ENCODE peak calls at places on chromosomes 7 and 10, in four cellular contexts. U is K562, R is HepG2, X is Panc1. F is an unnamed sample.

GRCh38 chr7:30093351-30094019 is 41.3 kb upstream of the MTURN start:
- DNase-seq in R (no peak), U (no peak), X (no peak), F (no peak)

GRCh38 chr10:97574374-97575100 is 2.0 kb downstream of the ANKRD2 start:
- DNase-seq in U (no peak), R (peak; percentile 74), X (peak; percentile 94), F (peak; percentile 85)

GRCh38 chr10:87636313-87636915 is 23.3 kb upstream of the PAPSS2 start:
- DNase-seq in X (no peak), R (no peak), U (no peak), F (no peak)

GRCh38 chr10:1162481-1163203 is 106.5 kb downstream of the WDR37 start:
- DNase-seq in R (no peak), U (no peak), X (no peak), F (no peak)

GRCh38 chr7:36349626-36350025 is 40.0 kb upstream of the ANLN start:
- DNase-seq in X (no peak), U (no peak), R (no peak), F (no peak)

GRCh38 chr7:63899691-63900393 is 98.8 kb upstream of the ZNF722 start:
- DNase-seq in U (peak; percentile 45), R (no peak), X (no peak), F (no peak)

GRCh38 chr7:333399-333776 is 43.4 kb downstream of the FOXL3 start:
- DNase-seq in U (no peak), R (peak; percentile 63), X (no peak), F (no peak)

GRCh38 chr10:91340613-91341362 is 69.4 kb upstream of the HECTD2 start:
- DNase-seq in X (peak; percentile 28), U (no peak), R (no peak), F (no peak)

GRCh38 chr7:17501461-17502208 is 203.2 kb downstream of the AHR start:
- DNase-seq in R (no peak), U (no peak), X (no peak), F (no peak)

GRCh38 chr10:22693371-22693784 is 21.0 kb downstream of the PIP4K2A start:
- DNase-seq in R (no peak), X (no peak), U (peak; percentile 82), F (no peak)

GRCh38 chr10:121788115-121788514 is 139.7 kb downstream of the ATE1 start:
- DNase-seq in R (no peak), X (no peak), U (no peak), F (no peak)

GRCh38 chr10:50951451-50951850 is 66.0 kb upstream of the A1CF start:
- DNase-seq in R (no peak), U (no peak), X (no peak), F (no peak)

GRCh38 chr7:66344166-66344565 is 139.0 kb downstream of the TPST1 start:
- DNase-seq in X (no peak), U (no peak), R (peak; percentile 21), F (no peak)

GRCh38 chr7:130896051-130896881 is 162.3 kb upstream of the KLF14 start:
- DNase-seq in R (no peak), X (peak; percentile 72), U (peak; percentile 61), F (no peak)

GRCh38 chr7:42222119-42222518 is 14.9 kb downstream of the GLI3 start:
- DNase-seq in U (no peak), X (no peak), R (no peak), F (no peak)

GRCh38 chr10:5564537-5565204 is 39.9 kb downstream of the CALML3 start:
- DNase-seq in U (no peak), X (no peak), R (no peak), F (no peak)

GRCh38 chr7:100486111-100486636 is 2.4 kb downstream of the NYAP1 start:
- DNase-seq in R (no peak), X (no peak), U (no peak), F (no peak)

GRCh38 chr10:19412531-19412930 is 363.9 kb downstream of the MALRD1 start:
- DNase-seq in U (no peak), X (no peak), R (peak; percentile 16), F (no peak)

GRCh38 chr7:129831424-129832058 is 121.2 kb downstream of the UBE2H start:
- DNase-seq in U (peak; percentile 37), X (peak; percentile 81), R (peak; percentile 18), F (peak; percentile 89)

GRCh38 chr7:1531263-1531978 is 919 bp downstream of the MAFK start:
- DNase-seq in R (no peak), X (no peak), U (no peak), F (no peak)

GRCh38 chr7:44922351-44922694 is 37.0 kb upstream of the PURB start:
- DNase-seq in X (no peak), R (no peak), U (no peak), F (no peak)

GRCh38 chr10:75062191-75062849 is 49.1 kb upstream of the SAMD8 start:
- DNase-seq in X (no peak), R (no peak), U (no peak), F (no peak)

GRCh38 chr7:756231-756927 is 29.3 kb upstream of the PRKAR1B start:
- DNase-seq in R (no peak), X (no peak), U (no peak), F (no peak)

GRCh38 chr7:106793015-106793651 is 71.9 kb upstream of the PIK3CG start:
- DNase-seq in U (peak; percentile 78), X (no peak), R (peak; percentile 7), F (peak; percentile 38)

GRCh38 chr7:139078399-139078798 is 31.1 kb downstream of the ZC3HAV1 start:
- DNase-seq in X (no peak), U (no peak), R (no peak), F (no peak)

GRCh38 chr7:50657341-50657873 is 92.2 kb upstream of the DDC start:
- DNase-seq in U (no peak), R (no peak), X (no peak), F (no peak)

GRCh38 chr7:23062452-23062851 is 43.1 kb upstream of the KLHL7 start:
- DNase-seq in U (peak; percentile 82), R (no peak), X (no peak), F (no peak)

GRCh38 chr10:84310470-84310869 is 17.9 kb upstream of the CCSER2 start:
- DNase-seq in U (peak; percentile 53), R (no peak), X (no peak), F (no peak)

DNA sequence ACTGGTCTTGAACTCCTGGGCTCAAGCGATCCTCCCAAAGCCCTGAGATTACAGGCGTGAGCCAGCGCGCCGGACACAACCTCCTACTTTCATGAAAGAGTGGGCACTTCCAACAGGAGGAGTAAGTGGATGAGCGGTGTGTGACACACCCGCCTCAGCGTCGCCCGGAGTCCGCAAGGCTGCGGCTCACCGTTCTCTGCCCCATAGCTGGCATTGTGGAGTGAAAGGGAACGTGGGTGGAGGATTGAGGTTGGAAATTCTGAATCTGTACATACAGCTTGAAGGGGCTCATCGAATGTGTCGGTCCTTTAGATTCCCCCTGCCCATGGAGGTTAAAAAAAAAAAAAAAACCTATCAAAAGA is 534 bp upstream of the PRXL2A start:
- DNase-seq in X (peak; percentile 17), R (peak; percentile 63), U (no peak), F (peak; percentile 37)
- TF ChIP-seq TCF7L2 in X (no peak), R (no peak), U (no peak), F (no peak)

DNA sequence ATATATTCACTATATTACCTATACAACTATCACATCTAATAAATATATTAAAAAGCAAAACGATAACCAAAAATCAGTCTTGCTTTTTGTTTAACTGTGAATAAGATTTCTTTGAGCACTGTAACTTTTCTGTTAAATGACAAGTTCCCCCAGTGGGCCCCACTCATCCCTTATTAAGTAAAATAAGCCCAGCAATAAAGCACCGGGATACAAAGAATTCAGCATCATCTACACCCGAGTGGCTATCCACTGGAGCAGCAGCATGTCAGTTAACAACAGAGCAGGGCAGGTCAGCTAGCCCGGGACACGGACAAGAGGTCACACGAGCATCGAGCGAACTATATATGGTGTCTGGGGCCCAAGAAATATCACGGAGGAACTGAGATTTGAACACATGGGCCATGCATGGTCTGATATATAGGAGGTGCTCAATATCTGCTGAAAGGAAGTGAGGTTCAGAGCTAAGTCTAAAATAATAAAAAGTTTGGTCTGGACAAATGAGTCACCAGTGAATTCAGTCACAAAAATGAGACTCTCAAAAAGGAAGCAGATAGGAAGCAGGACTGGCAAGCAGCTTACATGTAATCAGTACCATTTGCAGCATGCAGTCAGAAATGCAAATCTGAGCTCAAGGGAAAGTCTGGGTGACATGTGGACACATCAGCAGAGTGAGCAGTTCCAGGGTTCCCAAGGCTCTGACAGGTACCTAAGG is 4.1 kb downstream of the ERCC6 start:
- DNase-seq in X (no peak), U (no peak), R (no peak), F (no peak)
- TF ChIP-seq TCF7L2 in X (no peak), U (no peak), R (no peak), F (no peak)

GRCh38 chr10:28594401-28594800 is 61.5 kb downstream of the WAC start:
- DNase-seq in U (no peak), X (no peak), R (no peak), F (no peak)
- TF ChIP-seq TCF7L2 in U (no peak), X (no peak), R (no peak), F (no peak)

GRCh38 chr10:80453392-80453714 is 757 bp upstream of the TSPAN14 start:
- DNase-seq in X (no peak), U (no peak), R (no peak), F (no peak)

GRCh38 chr10:80454526-80455460 is 683 bp downstream of the TSPAN14 start:
- DNase-seq in U (peak; percentile 63), R (no peak), X (no peak), F (no peak)

GRCh38 chr10:80453715-80454525 is at the start of gene TSPAN14:
- DNase-seq in R (peak; percentile 53), X (no peak), U (peak; percentile 88), F (no peak)

GRCh38 chr10:80457554-80458262 is 3.6 kb downstream of the TSPAN14 start:
- DNase-seq in U (peak; percentile 51), R (peak; percentile 33), X (no peak), F (no peak)

DNA sequence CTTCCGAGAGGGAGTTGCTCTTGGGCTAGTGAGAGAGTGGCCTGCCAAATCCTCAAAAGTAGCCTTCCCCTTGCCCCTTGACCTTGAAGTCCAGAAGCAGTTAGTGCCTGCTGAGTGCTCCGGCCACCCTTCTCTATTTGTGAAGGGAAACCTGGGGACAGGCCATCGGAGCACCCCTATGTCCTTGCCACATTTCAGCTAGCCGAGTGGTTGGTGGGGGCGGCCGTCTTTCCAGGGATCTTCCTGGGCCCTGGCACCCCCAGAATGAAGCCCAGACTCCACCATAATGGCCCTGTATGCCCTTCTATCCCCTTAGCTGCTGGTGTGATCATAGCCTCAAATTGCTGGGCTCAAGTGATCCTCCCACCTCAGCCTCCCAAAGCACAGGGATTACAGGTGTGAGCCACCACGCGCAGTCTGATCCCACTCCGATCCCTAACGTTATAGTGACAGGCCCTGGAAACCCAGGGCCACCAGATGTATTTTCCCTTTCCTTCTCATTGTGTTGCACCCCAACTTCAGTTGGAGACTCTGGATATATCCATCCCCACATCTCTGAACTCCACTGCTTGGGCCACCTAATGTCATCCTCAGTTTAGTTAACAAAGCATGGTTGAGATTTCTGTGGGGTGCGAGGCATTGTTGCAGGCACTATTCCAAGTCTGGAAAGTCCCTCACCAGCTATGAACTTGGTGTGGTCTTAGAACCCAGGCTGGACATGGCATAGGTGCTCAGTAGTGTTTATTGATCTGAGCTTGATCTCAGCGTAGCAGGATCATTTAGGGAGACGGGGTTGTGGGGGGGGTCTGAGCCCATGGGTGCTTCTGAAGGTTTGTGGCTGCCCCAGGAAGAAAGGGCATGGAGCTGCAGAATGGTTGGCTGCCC is 1.6 kb downstream of the TSPAN14 start:
- DNase-seq in R (no peak), U (no peak), X (no peak), F (no peak)
- TF ChIP-seq TCF7L2 in R (no peak), U (no peak), X (no peak), F (no peak)

DNA sequence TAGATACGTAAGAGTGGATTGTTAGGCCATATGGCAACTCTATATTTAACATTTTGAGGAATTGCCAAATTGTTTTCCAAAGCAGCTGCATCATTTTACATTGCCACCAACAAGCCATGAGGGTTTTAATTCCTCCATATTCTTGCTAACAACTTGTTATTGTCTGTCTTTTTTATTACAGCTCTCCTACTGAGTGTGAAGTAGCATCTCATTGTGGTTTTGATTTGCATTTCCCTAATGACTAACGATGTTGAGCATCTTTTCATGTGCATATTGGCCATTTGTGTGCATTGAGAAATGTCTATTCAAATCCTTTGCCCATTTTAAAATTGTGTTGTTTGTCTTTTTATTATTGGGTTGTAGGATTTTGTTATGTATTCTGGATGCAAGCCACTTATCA is 94.9 kb downstream of the CARD11 start:
- DNase-seq in U (no peak), R (no peak), X (no peak), F (no peak)
- TF ChIP-seq TCF7L2 in U (no peak), R (no peak), X (no peak), F (no peak)